ENCODE peak calls at places on chromosomes 16 and 17, in eight cellular contexts. S is spleen, G is thoracic aorta, N is right lobe of liver, X is GM12865, A is fibroblast of the aortic adventitia, H is left ventricle myocardium inferior, Q is brain microvascular endothelial cell. U is an unnamed sample.

GRCh38 chr16:71626018-71626857 is at the start of gene MARVELD3:
- DNase-seq in N (peak), S (peak), G (no peak), A (no peak), Q (no peak), X (no peak), H (no peak), U (peak)

GRCh38 chr16:8718753-8719386 is 44.5 kb downstream of the ABAT start:
- DNase-seq in A (no peak), X (no peak), S (no peak), H (no peak), Q (no peak), G (no peak), N (no peak), U (no peak)

GRCh38 chr17:2955931-2956582 is 107.3 kb downstream of the OR1D5 start:
- DNase-seq in S (peak), N (no peak), Q (no peak), G (no peak), A (no peak), H (no peak), X (no peak), U (no peak)

GRCh38 chr17:35875439-35876139 is 4.6 kb downstream of the CCL5 start:
- DNase-seq in G (no peak), S (no peak), A (no peak), N (no peak), Q (no peak), H (no peak), X (peak), U (peak)

GRCh38 chr17:40459646-40460584 is 16.7 kb downstream of the IGFBP4 start:
- DNase-seq in X (no peak), Q (no peak), G (no peak), H (no peak), N (no peak), A (no peak), S (no peak), U (no peak)

GRCh38 chr17:44636562-44636961 is 19.7 kb upstream of the MEIOC start:
- DNase-seq in A (peak), X (no peak), G (no peak), S (no peak), N (no peak), Q (peak), H (no peak), U (no peak)

GRCh38 chr16:8736123-8736680 is 61.2 kb downstream of the TMEM186 start:
- DNase-seq in A (no peak), H (no peak), N (no peak), Q (no peak), S (peak), X (no peak), G (no peak), U (no peak)

GRCh38 chr17:78717431-78717980 is 64.6 kb downstream of the CYTH1 start:
- DNase-seq in S (no peak), G (no peak), H (no peak), Q (no peak), A (peak), N (no peak), X (peak), U (no peak)

GRCh38 chr17:71764507-71764906 is 356.3 kb upstream of the SOX9 start:
- DNase-seq in H (no peak), G (no peak), Q (peak), A (no peak), N (no peak), X (peak), S (no peak), U (no peak)

GRCh38 chr17:28306954-28307401 is 12.0 kb upstream of the TMEM97 start:
- DNase-seq in N (no peak), G (no peak), X (no peak), Q (no peak), S (peak), H (no peak), A (no peak), U (no peak)

GRCh38 chr16:4214215-4214621 is 27.7 kb downstream of the SRL start:
- DNase-seq in Q (peak), A (peak), X (no peak), S (no peak), N (no peak), G (peak), H (no peak), U (no peak)

GRCh38 chr16:27240948-27241531 is 27.5 kb downstream of the NSMCE1 start:
- DNase-seq in N (no peak), G (no peak), Q (peak), H (no peak), S (peak), A (peak), X (no peak), U (no peak)

GRCh38 chr16:81956213-81956948 is 54.9 kb downstream of the SDR42E1 start:
- DNase-seq in S (no peak), Q (no peak), H (no peak), G (no peak), A (no peak), N (peak), X (no peak), U (no peak)

GRCh38 chr16:17404903-17405691 is 65.7 kb downstream of the XYLT1 start:
- DNase-seq in A (peak), H (peak), X (no peak), N (no peak), S (no peak), Q (no peak), G (peak), U (no peak)

GRCh38 chr17:79033741-79034501 is 10.0 kb downstream of the C1QTNF1 start:
- DNase-seq in H (peak), S (peak), Q (no peak), N (no peak), A (no peak), G (no peak), X (no peak), U (no peak)

GRCh38 chr17:81927145-81927652 is 336 bp downstream of the MAFG start:
- DNase-seq in A (no peak), N (no peak), G (no peak), H (peak), Q (no peak), S (peak), X (no peak), U (no peak)

GRCh38 chr16:54407596-54407995 is 121.0 kb upstream of the IRX3 start:
- DNase-seq in N (no peak), S (no peak), A (peak), Q (peak), G (no peak), H (no peak), X (no peak), U (no peak)

GRCh38 chr16:88505405-88506082 is 52.5 kb downstream of the ZFPM1 start:
- DNase-seq in A (peak), G (no peak), S (no peak), X (peak), Q (no peak), N (peak), H (no peak), U (peak)

GRCh38 chr17:67095803-67096202 is 51.4 kb downstream of the CACNG1 start:
- DNase-seq in S (no peak), A (peak), G (no peak), Q (peak), X (no peak), H (no peak), N (no peak), U (no peak)

GRCh38 chr17:61458491-61459433 is 6.5 kb downstream of the TBX4 start:
- DNase-seq in S (no peak), G (no peak), A (no peak), H (no peak), N (no peak), X (no peak), Q (no peak), U (no peak)

GRCh38 chr17:38825762-38826247 is 684 bp upstream of the CWC25 start:
- DNase-seq in H (no peak), A (no peak), G (no peak), X (no peak), S (no peak), N (no peak), Q (no peak), U (no peak)

GRCh38 chr17:80970762-80971703 is 20.6 kb upstream of the CHMP6 start:
- DNase-seq in S (peak), X (no peak), G (no peak), A (no peak), Q (no peak), H (no peak), N (no peak), U (no peak)

GRCh38 chr17:39045948-39046679 is 78.9 kb upstream of the FBXO47 start:
- DNase-seq in A (no peak), H (no peak), N (no peak), Q (no peak), S (no peak), G (no peak), X (no peak), U (no peak)

GRCh38 chr16:4450921-4451619 is 23.4 kb downstream of the NMRAL1 start:
- DNase-seq in N (no peak), H (no peak), X (no peak), S (no peak), G (no peak), A (no peak), Q (no peak), U (no peak)

GRCh38 chr17:73990290-73990689 is 213.2 kb upstream of the RPL38 start:
- DNase-seq in S (peak), X (no peak), N (no peak), A (no peak), G (no peak), H (no peak), Q (no peak), U (no peak)

GRCh38 chr16:89334461-89334860 is 117.0 kb downstream of the ZNF778 start:
- DNase-seq in X (no peak), S (no peak), H (no peak), G (no peak), Q (no peak), A (no peak), N (peak), U (no peak)

GRCh38 chr16:14609716-14610115 is 20.3 kb downstream of the PARN start:
- DNase-seq in X (no peak), N (no peak), Q (no peak), H (no peak), A (no peak), S (no peak), G (no peak), U (no peak)

GRCh38 chr16:85839681-85840240 is 40.3 kb downstream of the COX4I1 start:
- DNase-seq in Q (no peak), G (no peak), A (no peak), H (no peak), N (no peak), X (no peak), S (no peak), U (no peak)

GRCh38 chr17:79074650-79075432 is at the start of gene ENGASE:
- DNase-seq in Q (peak), A (peak), X (peak), G (peak), H (peak), N (peak), S (peak), U (peak)

GRCh38 chr16:24430937-24431760 is 108.2 kb upstream of the RBBP6 start:
- DNase-seq in G (no peak), H (no peak), S (no peak), A (no peak), N (no peak), X (peak), Q (no peak), U (no peak)

GRCh38 chr16:85688586-85689284 is at the start of gene GINS2:
- DNase-seq in N (peak), X (peak), S (peak), H (peak), G (peak), Q (peak), A (peak), U (peak)

DNA sequence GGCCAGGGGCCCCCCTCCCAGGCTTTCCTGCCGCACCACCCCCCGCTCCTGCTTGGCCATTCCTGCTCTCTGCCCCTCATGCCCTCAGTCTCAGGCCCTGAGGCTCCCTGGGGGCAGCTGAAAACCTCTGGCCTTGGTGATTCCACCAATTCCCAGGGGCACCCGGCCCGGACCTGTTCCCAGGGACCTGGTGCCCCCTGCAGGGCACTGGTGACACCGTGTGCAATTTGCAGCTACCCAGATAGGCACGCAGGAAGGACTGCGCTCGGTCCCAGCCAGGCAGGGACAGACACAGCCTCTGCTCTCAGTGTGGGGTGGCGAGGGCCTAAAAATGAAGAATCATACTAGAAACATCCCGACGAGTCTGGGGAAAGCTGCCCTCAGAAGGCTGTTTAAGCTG is 13.4 kb downstream of the WFDC1 start:
- DNase-seq in X (peak), Q (no peak), G (no peak), N (peak), A (peak), H (peak), S (peak), U (peak)
- TF ChIP-seq CTCF in X (peak), Q (peak), G (peak), N (peak), A (peak), H (peak), S (peak), U (peak)

DNA sequence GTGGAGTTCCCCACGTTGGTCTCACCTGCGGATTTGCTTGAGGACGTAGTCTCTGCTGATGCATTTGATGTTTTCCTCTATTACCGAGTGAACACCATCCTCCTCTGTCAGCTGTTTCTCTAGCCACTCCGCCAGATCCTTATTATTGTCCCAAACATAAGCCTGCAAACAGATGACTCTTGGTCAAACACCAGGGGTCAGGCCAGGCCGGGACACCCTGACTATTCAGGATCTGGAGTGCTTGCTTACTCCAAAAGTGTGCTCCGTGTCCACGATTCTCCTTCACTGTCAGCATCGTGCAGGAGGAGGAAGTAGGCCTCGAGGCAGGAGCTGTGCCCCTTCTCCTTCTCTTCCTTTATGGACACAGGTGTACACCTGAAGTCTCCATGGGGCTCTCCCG is 140.2 kb downstream of the AATF start:
- DNase-seq in H (no peak), N (no peak), Q (no peak), S (no peak), A (no peak), X (no peak), G (no peak), U (no peak)
- TF ChIP-seq CTCF in H (no peak), N (no peak), Q (no peak), S (no peak), A (no peak), X (no peak), G (no peak), U (no peak)

GRCh38 chr16:57908409-57908987 is 62.4 kb downstream of the CNGB1 start:
- DNase-seq in S (no peak), N (no peak), Q (no peak), X (no peak), G (no peak), A (no peak), H (no peak), U (no peak)

GRCh38 chr16:57903656-57904055 is 67.3 kb downstream of the CNGB1 start:
- DNase-seq in H (no peak), G (no peak), A (no peak), Q (no peak), S (no peak), X (no peak), N (no peak), U (no peak)

GRCh38 chr16:57904101-57904500 is 66.8 kb downstream of the CNGB1 start:
- DNase-seq in S (no peak), Q (no peak), X (no peak), H (no peak), G (no peak), N (no peak), A (no peak), U (no peak)

GRCh38 chr16:57910726-57911125 is 60.2 kb downstream of the CNGB1 start:
- DNase-seq in N (no peak), A (no peak), G (no peak), H (no peak), X (no peak), S (no peak), Q (no peak), U (no peak)

DNA sequence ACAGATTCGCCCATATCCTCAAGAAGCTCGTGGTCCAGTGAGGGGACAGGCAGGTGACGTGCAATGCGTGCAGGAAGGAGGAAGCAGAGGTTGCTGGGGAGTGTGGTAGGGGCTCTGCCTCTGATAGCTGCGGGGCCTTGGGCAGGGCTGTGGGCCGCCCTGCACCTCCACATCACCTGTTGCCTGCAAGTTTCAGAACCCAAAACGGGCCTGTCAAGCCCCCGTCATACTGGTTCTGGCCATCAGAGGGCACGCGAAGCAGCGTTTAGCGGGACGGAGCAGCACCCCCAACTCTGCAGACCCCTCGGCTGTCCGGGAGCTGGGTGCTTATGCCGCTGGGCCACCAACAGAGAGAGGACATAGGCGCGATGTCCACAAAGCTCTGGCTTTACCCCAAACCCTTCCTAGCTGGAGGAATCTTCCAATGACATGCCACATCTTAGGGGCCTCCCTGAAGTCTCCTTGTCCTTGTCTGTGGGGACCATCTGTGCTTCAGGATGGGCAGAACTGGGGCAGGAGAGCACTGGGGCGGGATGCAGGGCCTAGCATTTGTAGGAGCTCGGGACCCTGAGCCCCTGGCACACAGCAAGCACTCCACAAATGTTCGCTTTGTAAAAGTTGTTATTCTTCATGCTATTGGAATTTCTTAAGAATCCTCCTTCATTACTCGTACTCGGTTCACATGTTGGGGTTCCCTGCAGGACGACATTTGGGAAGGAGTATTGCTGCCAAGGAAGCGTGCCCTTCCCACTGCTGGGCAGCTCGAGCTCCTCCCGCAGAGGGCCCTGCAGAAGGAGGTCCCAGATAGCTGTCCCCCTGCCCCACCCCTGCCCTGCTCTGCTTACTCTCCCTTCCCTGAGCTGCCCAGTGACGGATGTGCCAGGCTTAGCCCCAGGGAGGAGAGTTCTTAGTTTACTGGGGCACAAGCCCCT is 64.3 kb downstream of the CNGB1 start:
- DNase-seq in A (no peak), S (no peak), Q (no peak), X (peak), G (no peak), H (no peak), N (no peak), U (no peak)
- TF ChIP-seq CTCF in A (peak), S (no peak), Q (peak), X (peak), G (peak), H (peak), N (peak), U (peak)

GRCh38 chr16:3152273-3153076 is 17.6 kb downstream of the ZNF213 start:
- DNase-seq in A (peak), H (peak), X (peak), N (peak), S (peak), Q (peak), G (peak), U (peak)
- TF ChIP-seq CTCF in A (peak), H (peak), X (peak), N (peak), S (no peak), Q (peak), G (peak), U (peak)

GRCh38 chr16:20944861-20945390 is 44.4 kb downstream of the LYRM1 start:
- DNase-seq in G (no peak), N (no peak), X (peak), S (no peak), A (peak), H (no peak), Q (no peak), U (no peak)
- TF ChIP-seq CTCF in G (no peak), N (peak), X (no peak), S (no peak), A (no peak), H (peak), Q (peak), U (peak)

GRCh38 chr17:57749701-57750100 is 4.6 kb upstream of the CCDC182 start:
- DNase-seq in G (no peak), S (no peak), Q (no peak), X (no peak), N (no peak), H (no peak), A (no peak), U (no peak)

GRCh38 chr17:57746221-57746620 is 1.1 kb upstream of the CCDC182 start:
- DNase-seq in G (no peak), N (no peak), X (no peak), S (no peak), H (no peak), A (no peak), Q (no peak), U (no peak)

GRCh38 chr17:57745242-57745641 is at the start of gene CCDC182:
- DNase-seq in H (no peak), N (no peak), A (no peak), X (no peak), G (no peak), Q (no peak), S (no peak), U (no peak)

GRCh38 chr17:57750109-57750845 is 5.2 kb upstream of the CCDC182 start:
- DNase-seq in S (no peak), H (no peak), N (no peak), G (no peak), Q (no peak), X (no peak), A (no peak), U (no peak)

GRCh38 chr17:57747221-57748017 is 2.3 kb upstream of the CCDC182 start:
- DNase-seq in N (no peak), X (peak), S (no peak), A (peak), G (no peak), H (no peak), Q (peak), U (peak)
- TF ChIP-seq CTCF in N (peak), X (peak), S (peak), A (peak), G (peak), H (peak), Q (peak), U (peak)

GRCh38 chr16:715448-716249 is 731 bp downstream of the METRN start:
- DNase-seq in H (no peak), X (no peak), A (no peak), N (no peak), G (no peak), Q (no peak), S (no peak), U (peak)
- TF ChIP-seq CTCF in H (no peak), X (peak), A (no peak), N (peak), G (no peak), Q (no peak), S (no peak), U (peak)

DNA sequence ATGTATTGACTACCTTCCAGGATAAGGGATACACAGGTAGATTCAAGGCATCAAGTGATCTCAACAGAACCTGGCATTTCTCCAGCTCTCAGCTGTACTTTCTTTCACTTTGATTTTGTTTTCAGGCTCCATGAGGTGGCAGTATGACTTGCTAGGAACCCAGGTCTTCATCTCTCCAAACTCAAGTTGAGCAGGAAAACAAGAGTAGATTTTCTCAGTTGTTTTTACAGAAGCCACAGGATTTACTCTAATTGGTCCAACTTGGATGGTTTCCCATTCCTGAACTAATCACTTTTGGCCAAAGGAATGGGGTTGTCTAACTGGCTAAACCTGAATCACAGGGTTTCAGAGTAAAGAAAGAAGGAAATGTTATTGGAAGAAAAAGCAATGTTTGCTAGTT is 146.6 kb downstream of the TRIM37 start:
- DNase-seq in Q (peak), G (no peak), A (peak), S (no peak), N (no peak), H (no peak), X (peak), U (peak)
- TF ChIP-seq CTCF in Q (peak), G (no peak), A (peak), S (no peak), N (peak), H (no peak), X (peak), U (peak)

U was measured in GM13977.